ENCODE peak calls at places on chromosome 2, in ten cellular contexts. C, K, Y, B, D, O, L, F, W and P are unnamed samples.

GRCh38 chr2:43879261-43879660 is 40.5 kb downstream of the ABCG8 start:
- DNase-seq in C (no peak), K (no peak), Y (no peak), B (peak), D (no peak), O (no peak), L (no peak), F (no peak), W (no peak), P (no peak)

GRCh38 chr2:191170773-191171172 is 20.0 kb upstream of the STAT4 start:
- DNase-seq in C (no peak), K (no peak), Y (no peak), B (no peak), D (no peak), O (no peak), L (no peak), F (no peak), W (no peak), P (no peak)

GRCh38 chr2:238425979-238426567 is 654 bp upstream of the ASB1 start:
- DNase-seq in C (no peak), K (no peak), Y (peak), B (peak), D (peak), O (no peak), L (peak), F (peak), W (peak), P (peak)

GRCh38 chr2:223943561-223944008 is 1.6 kb downstream of the WDFY1 start:
- DNase-seq in C (no peak), K (no peak), Y (peak), B (no peak), D (no peak), O (peak), L (no peak), F (peak), W (no peak), P (no peak)

GRCh38 chr2:15913146-15913545 is 27.2 kb upstream of the MYCN start:
- DNase-seq in C (no peak), K (no peak), Y (no peak), B (no peak), D (no peak), O (no peak), L (no peak), F (no peak), W (no peak), P (no peak)

GRCh38 chr2:71558300-71559051 is 105.1 kb downstream of the DYSF start:
- DNase-seq in C (no peak), K (no peak), Y (no peak), B (no peak), D (no peak), O (no peak), L (no peak), F (peak), W (no peak), P (no peak)

GRCh38 chr2:45119855-45120254 is 110.6 kb upstream of the SIX2 start:
- DNase-seq in C (no peak), K (peak), Y (peak), B (no peak), D (no peak), O (no peak), L (no peak), F (no peak), W (peak), P (no peak)

GRCh38 chr2:198953328-198953727 is 504.4 kb downstream of the SATB2 start:
- DNase-seq in C (no peak), K (no peak), Y (no peak), B (no peak), D (no peak), O (no peak), L (no peak), F (no peak), W (no peak), P (no peak)

GRCh38 chr2:28566441-28567075 is 70.7 kb downstream of the PLB1 start:
- DNase-seq in C (peak), K (peak), Y (peak), B (peak), D (peak), O (peak), L (peak), F (peak), W (no peak), P (peak)

GRCh38 chr2:169743549-169743948 is 9.9 kb downstream of the KLHL23 start:
- DNase-seq in C (no peak), K (no peak), Y (no peak), B (no peak), D (no peak), O (no peak), L (no peak), F (no peak), W (no peak), P (no peak)

GRCh38 chr2:84830095-84830494 is 50.8 kb downstream of the TRABD2A start:
- DNase-seq in C (no peak), K (no peak), Y (no peak), B (no peak), D (no peak), O (no peak), L (no peak), F (no peak), W (no peak), P (no peak)

GRCh38 chr2:126399001-126399400 is 257.0 kb upstream of the GYPC start:
- DNase-seq in C (no peak), K (no peak), Y (no peak), B (no peak), D (no peak), O (no peak), L (no peak), F (no peak), W (no peak), P (no peak)